ENCODE peak calls at places on chromosomes 4 and X, in six cellular contexts. B is neural progenitor cell; C is ovary; E is hepatocyte; O is CD8-positive, alpha-beta memory T cell; X is substantia nigra. K is an unnamed sample.
A peak's percentile ranks its signal among the peaks of the same experiment; 100 is the strongest.

GRCh38 chr4:174192943-174193342 is 90.5 kb downstream of the FBXO8 start:
- DNase-seq in B (no peak), C (no peak), E (peak; percentile 29), O (no peak), X (no peak), K (no peak)

GRCh38 chrX:3271485-3272186 is 74.8 kb downstream of the MXRA5 start:
- DNase-seq in B (no peak), C (no peak), E (peak; percentile 17), O (no peak), X (no peak), K (no peak)

GRCh38 chrX:53605004-53605403 is 81.5 kb downstream of the HUWE1 start:
- DNase-seq in B (no peak), C (no peak), E (no peak), O (no peak), X (no peak), K (no peak)

GRCh38 chr4:69749771-69750170 is 10.6 kb downstream of the SULT1B1 start:
- DNase-seq in B (no peak), C (no peak), E (no peak), O (no peak), X (no peak), K (no peak)

GRCh38 chr4:119690871-119691270 is 62.3 kb upstream of the PDE5A start:
- DNase-seq in B (no peak), C (no peak), E (no peak), O (no peak), X (no peak), K (no peak)

GRCh38 chrX:149641432-149641831 is 9.8 kb upstream of the TMEM185A start:
- DNase-seq in B (no peak), C (no peak), E (no peak), O (no peak), X (no peak), K (no peak)

GRCh38 chrX:153766098-153766817 is 2.2 kb downstream of the PLXNB3 start:
- DNase-seq in B (peak; percentile 37), C (no peak), E (peak; percentile 72), O (no peak), X (no peak), K (peak; percentile 65)

GRCh38 chrX:139905743-139906142 is 27.1 kb downstream of the ATP11C start:
- DNase-seq in B (no peak), C (no peak), E (no peak), O (no peak), X (no peak), K (no peak)

GRCh38 chrX:22278375-22278774 is 5.7 kb downstream of the CBLL2 start:
- DNase-seq in B (no peak), C (no peak), E (no peak), O (no peak), X (no peak), K (peak; percentile 54)

GRCh38 chr4:24212642-24213041 is 322.8 kb upstream of the PPARGC1A start:
- DNase-seq in B (no peak), C (no peak), E (no peak), O (no peak), X (no peak), K (no peak)

GRCh38 chrX:98405376-98405775 is 1521.7 kb downstream of the RPA4 start:
- DNase-seq in B (no peak), C (no peak), E (no peak), O (no peak), X (no peak), K (no peak)

GRCh38 chr4:8675383-8675782 is 82.8 kb downstream of the CPZ start:
- DNase-seq in B (peak; percentile 91), C (no peak), E (peak; percentile 74), O (no peak), X (no peak), K (peak; percentile 96)

GRCh38 chr4:137468836-137469235 is 63.5 kb downstream of the PCDH18 start:
- DNase-seq in B (no peak), C (no peak), E (no peak), O (no peak), X (no peak), K (no peak)

GRCh38 chrX:81082649-81083048 is 119.1 kb downstream of the HMGN5 start:
- DNase-seq in B (no peak), C (no peak), E (no peak), O (no peak), X (no peak), K (peak; percentile 33)

GRCh38 chrX:41377624-41378023 is 43.7 kb downstream of the DDX3X start:
- DNase-seq in B (no peak), C (no peak), E (no peak), O (no peak), X (no peak), K (no peak)

GRCh38 chr4:71063711-71064110 is 70.3 kb downstream of the DCK start:
- DNase-seq in B (no peak), C (no peak), E (no peak), O (no peak), X (no peak), K (no peak)

GRCh38 chr4:47968847-47969246 is 47.6 kb downstream of the CNGA1 start:
- DNase-seq in B (no peak), C (no peak), E (no peak), O (no peak), X (no peak), K (no peak)

GRCh38 chrX:136251042-136251991 is at the start of gene MAP7D3:
- DNase-seq in B (peak; percentile 86), C (peak; percentile 64), E (peak; percentile 78), O (peak; percentile 51), X (no peak), K (peak; percentile 87)

GRCh38 chr4:11480683-11481082 is 52.0 kb upstream of the HS3ST1 start:
- DNase-seq in B (no peak), C (no peak), E (no peak), O (no peak), X (no peak), K (no peak)

GRCh38 chr4:40626183-40626990 is 3.3 kb downstream of the RBM47 start:
- DNase-seq in B (peak; percentile 14), C (no peak), E (no peak), O (no peak), X (no peak), K (peak; percentile 50)

GRCh38 chrX:132757066-132757623 is 201.3 kb downstream of the HS6ST2 start:
- DNase-seq in B (no peak), C (no peak), E (no peak), O (no peak), X (no peak), K (no peak)

GRCh38 chr4:182144621-182145359 is 98.4 kb upstream of the TENM3 start:
- DNase-seq in B (peak; percentile 53), C (peak; percentile 26), E (peak; percentile 75), O (no peak), X (no peak), K (peak; percentile 78)

GRCh38 chrX:1537031-1537715 is at the start of gene P2RY8:
- DNase-seq in B (no peak), C (peak; percentile 64), E (peak; percentile 43), O (peak; percentile 70), X (no peak), K (no peak)

GRCh38 chr4:103307479-103308042 is 109.4 kb upstream of the CENPE start:
- DNase-seq in B (no peak), C (no peak), E (peak; percentile 7), O (no peak), X (peak; percentile 2), K (no peak)

GRCh38 chr4:159966741-159967140 is 863.9 kb downstream of the RAPGEF2 start:
- DNase-seq in B (no peak), C (no peak), E (no peak), O (no peak), X (no peak), K (no peak)

GRCh38 chrX:110280954-110281353 is 36.9 kb downstream of the AMMECR1 start:
- DNase-seq in B (no peak), C (no peak), E (no peak), O (no peak), X (no peak), K (no peak)

GRCh38 chr4:77990456-77990855 is 66.7 kb upstream of the FRAS1 start:
- DNase-seq in B (no peak), C (no peak), E (no peak), O (no peak), X (no peak), K (no peak)

GRCh38 chr4:120062663-120063195 is 3.9 kb downstream of the MAD2L1 start:
- DNase-seq in B (no peak), C (no peak), E (no peak), O (no peak), X (no peak), K (no peak)

GRCh38 chr4:122500852-122501501 is 44.5 kb upstream of the IL2 start:
- DNase-seq in B (no peak), C (no peak), E (no peak), O (no peak), X (no peak), K (no peak)

DNA sequence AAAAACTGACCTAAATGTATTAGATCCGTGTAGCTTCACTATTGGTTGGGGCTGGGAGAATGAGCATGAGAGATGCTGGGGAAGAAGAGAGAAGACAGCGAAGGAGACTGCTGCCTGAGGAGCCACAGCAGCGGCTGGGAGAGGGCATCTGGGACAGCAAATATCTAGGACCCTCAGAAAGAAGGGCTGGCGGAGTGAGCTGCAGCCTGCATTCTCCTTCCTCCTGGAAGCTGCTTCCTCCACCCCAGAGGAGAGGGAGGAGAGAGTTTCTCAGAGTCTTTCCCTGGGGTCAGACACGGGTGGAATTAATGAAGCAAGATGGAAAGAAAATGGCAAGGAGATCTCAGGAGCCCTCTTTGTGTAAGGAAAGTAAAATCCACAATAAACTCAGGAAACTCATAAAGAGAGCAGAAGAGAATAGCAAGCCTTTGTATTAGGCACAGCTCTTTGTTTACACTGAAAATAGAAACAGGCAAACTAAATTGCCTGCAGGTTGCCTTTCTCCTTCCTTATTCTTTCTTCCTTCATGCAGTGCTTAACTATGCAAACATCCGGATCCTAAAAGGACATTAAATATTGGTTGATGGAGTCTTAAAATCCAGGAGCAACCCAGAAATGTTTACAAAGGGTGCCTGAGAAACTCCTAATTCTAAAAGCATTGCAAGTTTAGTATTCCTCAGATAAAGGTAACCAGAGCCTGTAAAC is 130.3 kb upstream of the GALNT7 start:
- DNase-seq in B (peak; percentile 33), C (no peak), E (no peak), O (no peak), X (no peak), K (no peak)
- H3K27ac ChIP-seq in B (peak overlapping the region; percentile 73), C (no peak overlapping the region), E (peak overlapping the region; percentile 32), O (no peak overlapping the region), X (no peak overlapping the region), K (peak overlapping the region; percentile 71)

GRCh38 chr4:54913751-54914526 is 211.5 kb downstream of the KDR start:
- DNase-seq in B (no peak), C (no peak), E (peak; percentile 57), O (no peak), X (no peak), K (no peak)
- H3K27ac ChIP-seq in B (no peak overlapping the region), C (no peak overlapping the region), E (peak overlapping the region; percentile 59), O (no peak overlapping the region), X (no peak overlapping the region), K (no peak overlapping the region)

DNA sequence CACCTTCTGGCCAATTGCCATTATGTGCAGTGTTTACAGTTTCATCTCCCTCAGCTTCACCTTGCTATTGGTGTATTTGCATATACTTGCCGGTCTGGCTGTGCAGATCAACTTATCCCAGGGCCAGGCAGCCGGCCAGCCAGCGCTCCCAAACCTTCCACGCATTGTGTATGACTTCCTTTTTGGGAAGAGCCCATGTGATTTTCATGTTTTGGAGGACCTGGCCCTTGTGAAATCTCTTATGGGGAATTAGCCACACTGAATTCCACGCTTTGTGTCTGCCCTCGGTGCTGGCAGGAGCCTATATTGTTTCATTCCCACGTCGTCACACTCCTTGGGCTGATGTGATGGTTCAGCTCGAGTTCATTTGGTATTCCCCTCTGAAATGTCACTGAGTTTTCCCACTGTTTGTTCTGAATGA is 6.0 kb upstream of the PDLIM3 start:
- DNase-seq in B (no peak), C (peak; percentile 64), E (no peak), O (no peak), X (no peak), K (no peak)
- H3K27ac ChIP-seq in B (no peak overlapping the region), C (peak overlapping the region; percentile 65), E (no peak overlapping the region), O (no peak overlapping the region), X (no peak overlapping the region), K (peak overlapping the region; percentile 89)

GRCh38 chr4:107072836-107073736 is 37.0 kb upstream of the DKK2 start:
- DNase-seq in B (no peak), C (no peak), E (no peak), O (no peak), X (no peak), K (no peak)
- H3K27ac ChIP-seq in B (no peak overlapping the region), C (no peak overlapping the region), E (no peak overlapping the region), O (no peak overlapping the region), X (no peak overlapping the region), K (no peak overlapping the region)